ENCODE peak calls at places on chromosomes 4 and X, in four cellular contexts. R is SK-N-SH, T is HCT116, F is K562. H is an unnamed sample.

GRCh38 chr4:34046580-34046979 is 2197.7 kb downstream of the ARAP2 start:
- DNase-seq in F (no peak), R (no peak), T (peak; percentile 15), H (peak; percentile 3)

GRCh38 chr4:18689308-18689915 is 667.9 kb upstream of the LCORL start:
- DNase-seq in F (peak; percentile 27), T (peak; percentile 44), R (peak; percentile 27), H (peak; percentile 81)

GRCh38 chr4:54073481-54073880 is 9.1 kb upstream of the CHIC2 start:
- DNase-seq in T (no peak), R (no peak), F (no peak), H (no peak)

GRCh38 chr4:2168469-2169319 is 73.2 kb downstream of the HAUS3 start:
- DNase-seq in F (no peak), T (no peak), R (no peak), H (no peak)

GRCh38 chr4:101730291-101731117 is 60.0 kb upstream of the BANK1 start:
- DNase-seq in T (peak; percentile 78), R (peak; percentile 50), F (peak; percentile 11), H (peak; percentile 33)

GRCh38 chr4:53601251-53601764 is 10.0 kb upstream of the LNX1 start:
- DNase-seq in F (peak; percentile 21), T (no peak), R (peak; percentile 41), H (peak; percentile 48)

GRCh38 chr4:164177753-164178152 is 576.2 kb upstream of the SMIM31 start:
- DNase-seq in T (no peak), F (no peak), R (no peak), H (no peak)

GRCh38 chr4:83118869-83119268 is 4.3 kb upstream of the PLAC8 start:
- DNase-seq in F (no peak), R (no peak), T (no peak), H (no peak)

GRCh38 chr4:25065451-25065850 is 34.7 kb upstream of the LGI2 start:
- DNase-seq in F (no peak), T (no peak), R (no peak), H (no peak)

GRCh38 chr4:68904786-68905185 is 46.8 kb downstream of the UGT2A3 start:
- DNase-seq in R (no peak), F (no peak), T (no peak), H (no peak)

GRCh38 chrX:110287605-110288004 is 30.3 kb downstream of the AMMECR1 start:
- DNase-seq in T (no peak), R (no peak), F (no peak), H (no peak)

GRCh38 chrX:128460835-128461234 is 408.6 kb upstream of the ACTRT1 start:
- DNase-seq in F (no peak), T (no peak), R (peak; percentile 8), H (peak; percentile 3)

GRCh38 chrX:68894142-68894512 is 65.3 kb downstream of the EFNB1 start:
- DNase-seq in R (peak; percentile 57), F (no peak), T (no peak), H (no peak)

GRCh38 chr4:80111276-80111675 is 38.2 kb upstream of the ANTXR2 start:
- DNase-seq in R (no peak), F (no peak), T (no peak), H (no peak)

DNA sequence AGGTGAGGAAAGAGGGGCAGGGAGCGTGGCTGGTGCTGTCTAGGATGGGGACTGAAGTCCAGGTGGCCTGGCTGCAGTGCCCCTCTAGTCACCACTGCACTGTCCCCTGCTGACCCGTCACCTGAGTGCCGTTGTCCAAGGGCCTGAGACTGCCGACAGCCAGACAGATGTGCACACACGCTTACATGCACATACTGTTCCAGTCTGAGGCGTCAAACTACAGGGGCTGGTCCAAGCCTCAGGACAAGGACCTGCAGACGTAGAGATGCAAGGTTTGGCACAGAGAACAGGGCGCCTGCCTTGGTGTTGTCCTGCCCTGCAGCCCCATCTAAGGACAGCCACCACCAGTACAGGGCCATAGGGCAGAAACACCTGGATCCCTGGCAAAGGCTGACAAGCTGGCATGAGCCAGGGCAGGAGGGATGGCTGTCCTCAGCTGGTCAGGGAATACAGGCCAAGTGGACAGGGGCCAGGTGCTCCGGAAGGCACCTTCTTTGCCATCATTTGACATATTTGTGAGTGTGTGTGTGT is 1.7 kb downstream of the SLC2A9 start:
- DNase-seq in R (no peak), T (no peak), F (no peak), H (no peak)
- H3K4me3 ChIP-seq in R (no peak overlapping the region), T (peak overlapping the region; percentile 49), F (no peak overlapping the region), H (peak overlapping the region; percentile 38)

GRCh38 chrX:10076765-10077164 is 80.0 kb upstream of the CLCN4 start:
- DNase-seq in T (no peak), R (no peak), F (no peak), H (no peak)

GRCh38 chrX:10079155-10079711 is 77.5 kb upstream of the CLCN4 start:
- DNase-seq in F (no peak), R (no peak), T (no peak), H (no peak)

GRCh38 chrX:10074241-10074941 is 82.4 kb upstream of the CLCN4 start:
- DNase-seq in R (no peak), T (no peak), F (no peak), H (no peak)

GRCh38 chrX:10078266-10078665 is 78.5 kb upstream of the CLCN4 start:
- DNase-seq in F (no peak), T (no peak), R (no peak), H (no peak)

GRCh38 chrX:10077425-10078188 is 79.2 kb upstream of the CLCN4 start:
- DNase-seq in F (no peak), T (no peak), R (no peak), H (no peak)
- TF ChIP-seq YY1 in F (no peak), T (no peak), R (no peak), H (no peak)

DNA sequence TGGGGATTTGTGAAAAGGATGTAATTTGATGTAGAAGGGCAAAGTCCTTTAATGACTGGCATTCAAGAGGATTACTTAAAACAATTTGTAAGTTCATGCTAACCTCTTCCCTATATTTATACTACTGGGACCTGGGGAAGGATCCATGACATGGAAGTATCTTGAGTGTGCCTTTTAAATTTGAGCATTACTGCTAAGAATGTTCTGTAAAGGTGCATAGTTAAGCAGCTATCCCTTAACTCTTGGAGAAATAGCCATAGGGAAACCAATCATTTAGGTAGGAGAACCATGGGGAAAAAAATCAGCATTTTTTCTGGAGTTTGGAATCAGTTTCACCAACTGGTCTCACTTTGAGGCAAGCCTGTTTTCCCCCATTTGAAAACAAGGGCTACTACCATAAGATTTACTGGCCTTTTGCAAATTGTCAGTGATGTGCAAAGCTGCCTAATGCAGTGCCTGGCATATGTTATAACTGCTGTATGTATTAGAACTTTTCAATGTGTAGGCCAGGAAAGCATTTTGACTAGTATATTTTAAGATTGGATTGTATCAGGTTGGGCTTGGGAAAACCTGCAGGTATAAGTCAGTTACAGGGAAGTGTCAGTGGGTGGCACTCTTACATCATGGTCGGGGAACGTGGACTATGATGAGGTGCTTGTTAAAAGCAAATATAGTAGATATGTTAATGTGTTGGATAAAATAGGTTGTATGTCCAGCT is 72.1 kb downstream of the PRSS12 start:
- DNase-seq in F (peak; percentile 23), T (peak; percentile 67), R (peak; percentile 50), H (peak; percentile 40)
- H3K4me3 ChIP-seq in F (peak overlapping the region; percentile 84), T (no peak overlapping the region), R (peak overlapping the region; percentile 96), H (peak overlapping the region; percentile 93)

GRCh38 chrX:96182366-96182765 is 502.3 kb upstream of the DIAPH2 start:
- DNase-seq in R (peak; percentile 0), T (no peak), F (no peak), H (peak; percentile 13)

GRCh38 chrX:96183843-96184242 is 500.8 kb upstream of the DIAPH2 start:
- DNase-seq in R (no peak), T (no peak), F (no peak), H (no peak)

GRCh38 chrX:96181571-96181970 is 503.1 kb upstream of the DIAPH2 start:
- DNase-seq in F (no peak), T (no peak), R (no peak), H (peak; percentile 8)
- TF ChIP-seq YY1 in F (no peak), T (no peak), R (no peak), H (no peak)

DNA sequence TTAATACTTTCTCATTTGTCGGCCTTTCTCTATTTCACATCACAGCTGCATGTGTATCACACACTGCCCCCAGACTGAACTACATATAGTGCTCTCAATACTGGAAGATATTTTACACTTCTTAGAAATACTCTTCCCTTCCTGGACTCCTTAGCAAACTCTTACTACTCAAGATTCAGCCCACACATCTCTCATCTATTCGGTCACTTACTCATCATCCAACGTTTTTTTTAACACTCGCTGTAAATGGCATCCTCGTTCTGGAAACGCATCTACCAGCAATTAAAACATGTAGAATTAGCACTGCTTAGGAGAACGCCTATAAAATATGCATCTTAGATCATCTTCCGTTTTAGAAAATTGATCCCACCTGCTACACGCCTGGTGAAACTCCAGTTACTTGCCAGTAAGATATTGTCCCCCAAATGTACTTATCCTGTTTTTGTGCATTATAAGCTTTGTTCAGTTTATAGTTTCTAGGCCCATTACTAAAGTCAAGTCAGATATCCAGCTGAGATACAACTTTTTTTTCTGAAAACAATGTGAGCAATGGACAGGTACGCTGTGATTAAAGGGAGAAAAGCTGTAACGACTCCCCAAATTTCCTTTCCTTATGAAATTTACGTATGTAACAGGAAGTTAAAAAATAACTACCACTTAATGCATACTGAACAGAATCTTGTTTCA is 1.0 kb downstream of the LRP2BP start:
- DNase-seq in F (no peak), R (no peak), T (no peak), H (no peak)
- H3K4me3 ChIP-seq in F (peak overlapping the region; percentile 56), R (peak overlapping the region; percentile 74), T (peak overlapping the region; percentile 57), H (no peak overlapping the region)

GRCh38 chr4:48467891-48468290 is 15.3 kb upstream of the SLC10A4 start:
- DNase-seq in F (no peak), R (no peak), T (no peak), H (no peak)

GRCh38 chr4:48470570-48470969 is 12.6 kb upstream of the SLC10A4 start:
- DNase-seq in R (no peak), T (no peak), F (no peak), H (no peak)

GRCh38 chr4:48475770-48476169 is 7.4 kb upstream of the SLC10A4 start:
- DNase-seq in T (no peak), R (no peak), F (no peak), H (no peak)

GRCh38 chr4:48470135-48470534 is 13.0 kb upstream of the SLC10A4 start:
- DNase-seq in F (no peak), T (no peak), R (no peak), H (no peak)

DNA sequence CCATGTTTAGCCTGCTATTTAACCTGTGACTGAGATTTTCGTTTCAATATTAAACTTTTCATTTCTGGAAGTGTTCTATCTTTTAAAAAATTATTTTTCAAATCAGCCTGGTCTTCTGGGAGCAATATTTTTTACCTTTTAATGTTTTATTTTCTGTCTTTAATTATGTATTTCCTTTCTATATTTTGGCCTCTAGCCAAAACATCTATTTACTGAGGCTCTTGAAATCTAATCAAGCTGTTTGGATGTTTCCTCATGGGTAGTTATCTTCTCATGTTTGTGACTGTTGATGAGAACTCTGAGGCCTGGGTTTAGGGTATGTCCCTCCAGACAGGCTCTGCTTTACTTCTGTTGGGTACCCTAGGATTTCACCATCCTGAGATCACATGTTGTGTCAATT is 10.3 kb upstream of the SLC10A4 start:
- DNase-seq in T (no peak), F (no peak), R (no peak), H (no peak)
- TF ChIP-seq YY1 in T (no peak), F (no peak), R (no peak), H (no peak)